ENCODE peak calls at places on chromosomes 2 and 18, in four cellular contexts. M, F, Y and T are unnamed samples.

GRCh38 chr2:273338-273737 is 8.6 kb downstream of the ACP1 start:
- DNase-seq in M (no peak), F (no peak), Y (no peak), T (peak)

GRCh38 chr2:222523783-222524544 is 99.6 kb downstream of the SGPP2 start:
- DNase-seq in M (no peak), F (no peak), Y (no peak), T (no peak)

GRCh38 chr2:203861197-203861596 is 6.4 kb upstream of the CTLA4 start:
- DNase-seq in M (no peak), F (no peak), Y (no peak), T (peak)

GRCh38 chr2:151946856-151947523 is 118.8 kb upstream of the ARL5A start:
- DNase-seq in M (peak), F (peak), Y (peak), T (no peak)

GRCh38 chr18:515838-516237 is 15.3 kb upstream of the COLEC12 start:
- DNase-seq in M (no peak), F (no peak), Y (no peak), T (no peak)

GRCh38 chr2:26504002-26504401 is 26.1 kb upstream of the OTOF start:
- DNase-seq in M (no peak), F (no peak), Y (no peak), T (no peak)

GRCh38 chr2:240560480-240561324 is 545 bp downstream of the DUSP28 start:
- DNase-seq in M (peak), F (peak), Y (peak), T (peak)

GRCh38 chr2:55133467-55134315 is 83.4 kb upstream of the RTN4 start:
- DNase-seq in M (peak), F (peak), Y (peak), T (no peak)

GRCh38 chr18:13606589-13607254 is 119.6 kb downstream of the FAM210A start:
- DNase-seq in M (peak), F (no peak), Y (no peak), T (no peak)

GRCh38 chr2:101775092-101775491 is 77.6 kb downstream of the MAP4K4 start:
- DNase-seq in M (no peak), F (no peak), Y (peak), T (no peak)

GRCh38 chr18:32911660-32912284 is 138.9 kb upstream of the KLHL14 start:
- DNase-seq in M (no peak), F (no peak), Y (peak), T (no peak)